ENCODE peak calls at places on chromosome 16, in four cellular contexts. Q, K, O and A are unnamed samples.

GRCh38 chr16:57613514-57613913 is 14.9 kb upstream of the ADGRG1 start:
- DNase-seq in Q (peak; percentile 22), O (no peak), K (no peak), A (peak; percentile 52)

GRCh38 chr16:85395207-85395912 is 217.8 kb upstream of the GSE1 start:
- DNase-seq in Q (peak; percentile 61), O (peak; percentile 48), K (peak; percentile 97), A (no peak)

GRCh38 chr16:80569440-80570105 is 28.8 kb downstream of the DYNLRB2 start:
- DNase-seq in K (no peak), O (no peak), Q (no peak), A (no peak)

GRCh38 chr16:51228097-51228659 is 77.1 kb upstream of the SALL1 start:
- DNase-seq in K (no peak), Q (no peak), O (no peak), A (no peak)

GRCh38 chr16:19177111-19177747 is 9.2 kb downstream of the SYT17 start:
- DNase-seq in O (no peak), K (no peak), Q (no peak), A (no peak)

GRCh38 chr16:87043273-87044030 is 273.7 kb downstream of the C16orf95 start:
- DNase-seq in O (no peak), K (peak; percentile 21), Q (no peak), A (no peak)

GRCh38 chr16:69417537-69418199 is 6.8 kb upstream of the CYB5B start:
- DNase-seq in O (no peak), Q (no peak), K (peak; percentile 62), A (no peak)

GRCh38 chr16:66159987-66160386 is 206.5 kb upstream of the CDH5 start:
- DNase-seq in Q (no peak), O (no peak), K (no peak), A (no peak)

GRCh38 chr16:12899529-12900168 is 1.7 kb upstream of the SHISA9 start:
- DNase-seq in Q (no peak), K (no peak), O (no peak), A (no peak)

GRCh38 chr16:3838600-3839401 is 41.7 kb downstream of the CREBBP start:
- DNase-seq in K (no peak), O (no peak), Q (no peak), A (no peak)

GRCh38 chr16:75486014-75486404 is 9.2 kb downstream of the CHST6 start:
- DNase-seq in O (no peak), K (no peak), Q (peak; percentile 73), A (no peak)

GRCh38 chr16:56600398-56600999 is 7.9 kb upstream of the MT2A start:
- DNase-seq in K (peak; percentile 55), O (no peak), Q (peak; percentile 57), A (peak; percentile 81)

GRCh38 chr16:86590501-86591144 is 12.3 kb downstream of the FOXL1 start:
- DNase-seq in K (no peak), Q (no peak), O (no peak), A (no peak)

GRCh38 chr16:3457434-3458252 is 14.2 kb downstream of the NAA60 start:
- DNase-seq in Q (peak; percentile 93), K (peak; percentile 92), O (peak; percentile 91), A (peak; percentile 96)

GRCh38 chr16:86457621-86458456 is 52.5 kb upstream of the FOXF1 start:
- DNase-seq in K (no peak), Q (peak; percentile 53), O (no peak), A (no peak)

GRCh38 chr16:78213751-78214150 is 114.3 kb downstream of the WWOX start:
- DNase-seq in Q (no peak), O (no peak), K (no peak), A (no peak)

GRCh38 chr16:84463221-84463620 is 41.2 kb downstream of the MEAK7 start:
- DNase-seq in O (peak; percentile 12), K (no peak), Q (peak; percentile 40), A (peak; percentile 46)

GRCh38 chr16:66650707-66651473 is 45.7 kb downstream of the CMTM4 start:
- DNase-seq in Q (peak; percentile 91), K (peak; percentile 75), O (peak; percentile 76), A (peak; percentile 75)

GRCh38 chr16:69132424-69133252 is at the start of the genes CHTF8 and UTP4:
- DNase-seq in K (peak; percentile 81), O (peak; percentile 85), Q (peak; percentile 93), A (peak; percentile 97)

GRCh38 chr16:85498607-85499006 is 114.5 kb upstream of the GSE1 start:
- DNase-seq in K (no peak), O (no peak), Q (peak; percentile 77), A (no peak)

GRCh38 chr16:72313903-72314302 is 141.9 kb upstream of the PMFBP1 start:
- DNase-seq in O (no peak), K (no peak), Q (no peak), A (no peak)

GRCh38 chr16:11252482-11252931 is 3.5 kb downstream of the SOCS1 start:
- DNase-seq in O (no peak), Q (no peak), K (no peak), A (no peak)

GRCh38 chr16:85991425-85991824 is 92.5 kb downstream of the IRF8 start:
- DNase-seq in O (no peak), Q (no peak), K (no peak), A (peak; percentile 73)

GRCh38 chr16:67206838-67207115 is 7.8 kb downstream of the ELMO3 start:
- DNase-seq in K (no peak), O (no peak), Q (no peak), A (no peak)

GRCh38 chr16:31527617-31528287 is at the start of gene AHSP:
- DNase-seq in Q (no peak), O (no peak), K (no peak), A (no peak)

GRCh38 chr16:31530405-31530804 is 2.7 kb downstream of the AHSP start:
- DNase-seq in O (no peak), Q (no peak), K (no peak), A (no peak)

GRCh38 chr16:31531096-31531495 is 3.4 kb downstream of the AHSP start:
- DNase-seq in Q (no peak), K (no peak), O (no peak), A (no peak)

GRCh38 chr16:31529398-31530312 is 2.0 kb downstream of the AHSP start:
- DNase-seq in Q (no peak), K (no peak), O (no peak), A (no peak)

DNA sequence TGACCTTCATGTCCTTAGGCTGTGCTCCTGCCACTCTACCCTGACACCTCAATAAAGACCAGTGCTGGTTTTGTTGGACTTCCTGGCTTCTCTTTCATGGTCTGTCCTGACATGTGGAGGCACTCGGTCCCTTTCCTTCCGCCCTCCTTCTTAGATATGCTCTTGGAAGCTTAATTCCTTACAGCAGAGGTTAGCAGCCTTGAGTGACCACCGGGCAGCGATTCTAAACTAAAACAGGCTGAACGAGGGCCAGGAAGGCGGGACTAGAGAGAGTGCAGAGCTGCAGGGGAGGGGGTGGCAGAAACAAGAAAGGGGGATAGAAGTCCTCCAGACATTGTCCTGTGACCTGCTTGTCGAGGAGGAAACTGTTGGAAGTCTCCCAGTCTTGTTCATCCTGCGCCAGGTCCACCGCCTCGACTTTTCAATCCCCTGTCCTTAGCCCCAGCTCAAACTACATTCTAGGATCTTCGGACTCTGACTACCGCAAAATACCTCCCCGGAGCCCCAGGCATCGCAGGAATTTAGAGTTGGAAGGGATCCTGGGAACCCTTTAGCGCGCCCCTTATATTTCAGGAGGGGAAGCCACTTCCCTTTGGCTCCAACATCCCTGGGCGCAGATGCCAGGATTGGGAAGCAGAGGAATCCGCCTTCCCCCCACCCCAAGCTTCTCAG is 1.2 kb downstream of the AHSP start:
- DNase-seq in O (no peak), Q (no peak), K (no peak), A (no peak)
- H3K4me3 ChIP-seq in O (peak overlapping the region; percentile 46), Q (no peak overlapping the region), K (no peak overlapping the region), A (no peak overlapping the region)

GRCh38 chr16:21301168-21301894 is 23.2 kb upstream of the CRYM start:
- DNase-seq in Q (peak; percentile 90), K (peak; percentile 64), O (peak; percentile 82), A (peak; percentile 97)
- TF ChIP-seq POLR2A in Q (peak; percentile 29), K (peak; percentile 40), O (no peak), A (no peak)

GRCh38 chr16:25031441-25032307 is 16.5 kb upstream of the ARHGAP17 start:
- DNase-seq in O (peak; percentile 94), K (peak; percentile 95), Q (peak; percentile 95), A (peak; percentile 97)

GRCh38 chr16:25033852-25034251 is 18.7 kb upstream of the ARHGAP17 start:
- DNase-seq in K (peak; percentile 64), Q (no peak), O (peak; percentile 84), A (no peak)

GRCh38 chr16:25027781-25028180 is 12.6 kb upstream of the ARHGAP17 start:
- DNase-seq in K (no peak), O (no peak), Q (peak; percentile 26), A (no peak)

GRCh38 chr16:25030420-25031131 is 15.4 kb upstream of the ARHGAP17 start:
- DNase-seq in Q (peak; percentile 58), O (no peak), K (no peak), A (no peak)

GRCh38 chr16:25031132-25031440 is 15.9 kb upstream of the ARHGAP17 start:
- DNase-seq in O (no peak), K (no peak), Q (no peak), A (no peak)
- H3K4me3 ChIP-seq in O (peak overlapping the region; percentile 75), K (no peak overlapping the region), Q (peak overlapping the region; percentile 21), A (no peak overlapping the region)

GRCh38 chr16:24347556-24347955 is 91.4 kb downstream of the CACNG3 start:
- DNase-seq in K (no peak), O (no peak), Q (no peak), A (no peak)

GRCh38 chr16:24346734-24347133 is 90.6 kb downstream of the CACNG3 start:
- DNase-seq in O (no peak), Q (no peak), K (no peak), A (no peak)

GRCh38 chr16:24344791-24345190 is 88.7 kb downstream of the CACNG3 start:
- DNase-seq in Q (no peak), O (no peak), K (no peak), A (no peak)

GRCh38 chr16:24348511-24349290 is 92.6 kb downstream of the CACNG3 start:
- DNase-seq in K (no peak), Q (no peak), O (no peak), A (no peak)
- TF ChIP-seq POLR2A in K (no peak), Q (no peak), O (no peak), A (no peak)

GRCh38 chr16:88975511-88976061 is 1.4 kb downstream of the CBFA2T3 start:
- DNase-seq in O (peak; percentile 41), Q (no peak), K (no peak), A (no peak)
- H3K4me3 ChIP-seq in O (peak overlapping the region; percentile 34), Q (peak overlapping the region; percentile 33), K (no peak overlapping the region), A (no peak overlapping the region)

GRCh38 chr16:48356633-48357376 is 28.4 kb downstream of the SIAH1 start:
- DNase-seq in K (no peak), O (no peak), Q (no peak), A (no peak)
- TF ChIP-seq POLR2A in K (no peak), O (no peak), Q (no peak), A (no peak)

GRCh38 chr16:397135-397661 is at the start of gene NME4:
- DNase-seq in K (no peak), Q (no peak), O (no peak), A (no peak)

GRCh38 chr16:396605-397004 is 394 bp upstream of the NME4 start:
- DNase-seq in O (peak; percentile 54), K (peak; percentile 60), Q (no peak), A (no peak)

GRCh38 chr16:398551-399277 is 1.7 kb downstream of the NME4 start:
- DNase-seq in O (no peak), Q (no peak), K (no peak), A (no peak)

GRCh38 chr16:397736-398332 is 835 bp downstream of the NME4 start:
- DNase-seq in O (peak; percentile 80), Q (peak; percentile 79), K (peak; percentile 89), A (peak; percentile 94)

GRCh38 chr16:396199-396598 is 800 bp upstream of the NME4 start:
- DNase-seq in K (no peak), Q (no peak), O (no peak), A (no peak)
- H3K4me3 ChIP-seq in K (no peak overlapping the region), Q (no peak overlapping the region), O (peak overlapping the region; percentile 79), A (no peak overlapping the region)